ENCODE peak calls at places on chromosomes 4 and X, in ten cellular contexts. V is BJ; C is hypothalamus; A is progenitor cell of endocrine pancreas; P is activated CD4-positive, alpha-beta T cell treated with anti-CD3 and anti-CD28 coated beads, Interleukin-2, amount 50 U/mL, for 1 hour; N is HS-5; R is NCI-H748 treated with DMSO at 0.1 percent for 48 hours; H is left ventricle myocardium inferior; U is nephron progenitor cell; B is ovary. S is an unnamed sample.
A peak's percentile ranks its signal among the peaks of the same experiment; 100 is the strongest.

GRCh38 chr4:95141376-95141775 is 383.6 kb downstream of the BMPR1B start:
- DNase-seq in V (no peak), C (no peak), A (no peak), P (no peak), N (no peak), R (no peak), H (no peak), U (no peak), B (no peak), S (peak; percentile 62)

GRCh38 chr4:157052429-157053040 is 23.4 kb upstream of the GLRB start:
- DNase-seq in V (no peak), C (no peak), A (no peak), P (no peak), N (no peak), R (no peak), H (no peak), U (no peak), B (no peak), S (no peak)

GRCh38 chrX:43735534-43735933 is 79.4 kb downstream of the MAOA start:
- DNase-seq in V (no peak), C (no peak), A (no peak), P (no peak), N (no peak), R (no peak), H (no peak), U (no peak), B (no peak), S (no peak)

GRCh38 chrX:66030505-66031317 is 9.2 kb downstream of the VSIG4 start:
- DNase-seq in V (no peak), C (peak; percentile 2), A (no peak), P (no peak), N (no peak), R (no peak), H (no peak), U (peak; percentile 10), B (no peak), S (peak; percentile 13)

GRCh38 chr4:186078977-186079697 is 10.2 kb downstream of the TLR3 start:
- DNase-seq in V (no peak), C (no peak), A (no peak), P (no peak), N (no peak), R (no peak), H (no peak), U (peak; percentile 26), B (no peak), S (no peak)

GRCh38 chr4:1239141-1239948 is 9.6 kb downstream of the CTBP1 start:
- DNase-seq in V (no peak), C (no peak), A (no peak), P (no peak), N (no peak), R (no peak), H (peak; percentile 12), U (no peak), B (peak; percentile 34), S (no peak)

GRCh38 chrX:115268421-115268820 is 21.1 kb upstream of the LUZP4 start:
- DNase-seq in V (no peak), C (no peak), A (no peak), P (no peak), N (no peak), R (no peak), H (no peak), U (no peak), B (no peak), S (peak; percentile 18)

GRCh38 chr4:53365121-53365485 is 758 bp downstream of the SCFD2 start:
- DNase-seq in V (no peak), C (no peak), A (no peak), P (no peak), N (no peak), R (no peak), H (no peak), U (no peak), B (no peak), S (peak; percentile 23)

GRCh38 chrX:153817291-153817690 is 13.1 kb downstream of the PDZD4 start:
- DNase-seq in V (no peak), C (no peak), A (no peak), P (no peak), N (no peak), R (no peak), H (no peak), U (no peak), B (no peak), S (no peak)

GRCh38 chr4:89723096-89723495 is 113.9 kb downstream of the SNCA start:
- DNase-seq in V (no peak), C (no peak), A (no peak), P (no peak), N (no peak), R (no peak), H (no peak), U (no peak), B (no peak), S (no peak)

GRCh38 chrX:107738768-107739167 is 36.8 kb downstream of the TSC22D3 start:
- DNase-seq in V (no peak), C (peak; percentile 50), A (no peak), P (no peak), N (no peak), R (no peak), H (no peak), U (no peak), B (no peak), S (no peak)

GRCh38 chr4:14749910-14750309 is 252.4 kb upstream of the CPEB2 start:
- DNase-seq in V (no peak), C (peak; percentile 8), A (no peak), P (peak; percentile 1), N (no peak), R (peak; percentile 34), H (peak; percentile 29), U (no peak), B (no peak), S (peak; percentile 56)

GRCh38 chr4:54227261-54228063 is 1.6 kb upstream of the PDGFRA start:
- DNase-seq in V (no peak), C (no peak), A (no peak), P (no peak), N (no peak), R (peak; percentile 55), H (no peak), U (peak; percentile 67), B (peak; percentile 58), S (peak; percentile 27)

GRCh38 chr4:5200546-5200945 is 149.3 kb downstream of the STK32B start:
- DNase-seq in V (no peak), C (no peak), A (no peak), P (no peak), N (no peak), R (no peak), H (no peak), U (no peak), B (no peak), S (no peak)

GRCh38 chr4:140884431-140885058 is 128.4 kb upstream of the TBC1D9 start:
- DNase-seq in V (no peak), C (peak; percentile 5), A (no peak), P (no peak), N (peak; percentile 18), R (peak; percentile 55), H (no peak), U (peak; percentile 44), B (no peak), S (peak; percentile 67)

GRCh38 chr4:151573945-151574344 is 165.0 kb downstream of the FHIP1A start:
- DNase-seq in V (no peak), C (no peak), A (no peak), P (no peak), N (no peak), R (no peak), H (no peak), U (no peak), B (no peak), S (peak; percentile 87)

GRCh38 chr4:57490520-57490919 is 380.3 kb upstream of the IGFBP7 start:
- DNase-seq in V (no peak), C (no peak), A (no peak), P (no peak), N (no peak), R (no peak), H (no peak), U (no peak), B (no peak), S (peak; percentile 4)

GRCh38 chr4:153788419-153789276 is at the start of gene SFRP2:
- DNase-seq in V (no peak), C (no peak), A (no peak), P (no peak), N (no peak), R (no peak), H (no peak), U (peak; percentile 72), B (no peak), S (no peak)

GRCh38 chrX:115642895-115643530 is 82.0 kb downstream of the PLS3 start:
- DNase-seq in V (peak; percentile 39), C (peak; percentile 2), A (peak; percentile 17), P (peak; percentile 1), N (peak; percentile 53), R (peak; percentile 14), H (no peak), U (peak; percentile 44), B (no peak), S (peak; percentile 38)

GRCh38 chrX:39969826-39970569 is 127.8 kb downstream of the BCOR start:
- DNase-seq in V (no peak), C (no peak), A (no peak), P (no peak), N (no peak), R (no peak), H (no peak), U (no peak), B (no peak), S (no peak)

GRCh38 chr4:159071178-159071968 is 31.5 kb upstream of the RAPGEF2 start:
- DNase-seq in V (no peak), C (no peak), A (no peak), P (no peak), N (no peak), R (no peak), H (no peak), U (no peak), B (no peak), S (peak; percentile 81)

GRCh38 chr4:186948361-186949291 is 225.0 kb upstream of the FAT1 start:
- DNase-seq in V (peak; percentile 42), C (no peak), A (no peak), P (no peak), N (no peak), R (peak; percentile 2), H (no peak), U (peak; percentile 61), B (no peak), S (no peak)

GRCh38 chrX:104432321-104432720 is 133.7 kb upstream of the IL1RAPL2 start:
- DNase-seq in V (no peak), C (no peak), A (no peak), P (no peak), N (no peak), R (no peak), H (no peak), U (no peak), B (no peak), S (peak; percentile 65)

GRCh38 chr4:3519468-3520264 is 12.6 kb downstream of the LRPAP1 start:
- DNase-seq in V (no peak), C (no peak), A (no peak), P (no peak), N (no peak), R (no peak), H (no peak), U (no peak), B (peak; percentile 14), S (no peak)

GRCh38 chrX:96692454-96692853 is 7.8 kb downstream of the DIAPH2 start:
- DNase-seq in V (no peak), C (no peak), A (no peak), P (no peak), N (no peak), R (no peak), H (no peak), U (no peak), B (no peak), S (peak; percentile 19)